ENCODE peak calls at places on chromosome 18, in four cellular contexts. V, O, G and U are unnamed samples. For H3K4me1, the result is how much of the 10 kb centered on the place peaks cover.

GRCh38 chr18:37343542-37343851 is 222.1 kb downstream of the CELF4 start:
- DNase-seq in G (no peak), O (no peak), V (no peak), U (no peak)

GRCh38 chr18:74389991-74390390 is 67.1 kb downstream of the DIPK1C start:
- DNase-seq in V (no peak), O (no peak), G (no peak), U (no peak)

GRCh38 chr18:3046216-3046808 is 33.4 kb upstream of the LPIN2 start:
- DNase-seq in G (no peak), V (no peak), O (no peak), U (no peak)

GRCh38 chr18:50819027-50819726 is 639 bp downstream of the MRO start:
- DNase-seq in O (peak), V (peak), G (no peak), U (peak)

GRCh38 chr18:22545091-22545795 is 127.5 kb upstream of the CTAGE1 start:
- DNase-seq in O (no peak), G (no peak), V (no peak), U (no peak)

GRCh38 chr18:79609021-79609461 is 70.6 kb upstream of the CTDP1 start:
- DNase-seq in V (no peak), G (no peak), O (no peak), U (no peak)

GRCh38 chr18:449374-449773 is 51.1 kb downstream of the COLEC12 start:
- DNase-seq in O (no peak), V (no peak), G (no peak), U (peak)

GRCh38 chr18:37956902-37957301 is 391.3 kb upstream of the CELF4 start:
- DNase-seq in V (no peak), O (no peak), G (no peak), U (no peak)

GRCh38 chr18:48979944-48980890 is 29.5 kb upstream of the SMAD7 start:
- DNase-seq in G (no peak), V (no peak), O (no peak), U (no peak)

GRCh38 chr18:26711806-26712205 is 153.7 kb downstream of the AQP4 start:
- DNase-seq in V (no peak), G (no peak), O (no peak), U (no peak)

GRCh38 chr18:33870059-33870458 is 292.0 kb downstream of the ASXL3 start:
- DNase-seq in O (no peak), V (no peak), G (no peak), U (no peak)

GRCh38 chr18:26628017-26628416 is 79.7 kb upstream of the KCTD1 start:
- DNase-seq in G (no peak), V (no peak), O (no peak), U (no peak)

GRCh38 chr18:53553030-53553429 is 671.4 kb downstream of the MBD2 start:
- DNase-seq in V (no peak), O (no peak), G (no peak), U (no peak)
- H3K4me1 ChIP-seq in V (under half), O (under half), G (under half), U (under half)

DNA sequence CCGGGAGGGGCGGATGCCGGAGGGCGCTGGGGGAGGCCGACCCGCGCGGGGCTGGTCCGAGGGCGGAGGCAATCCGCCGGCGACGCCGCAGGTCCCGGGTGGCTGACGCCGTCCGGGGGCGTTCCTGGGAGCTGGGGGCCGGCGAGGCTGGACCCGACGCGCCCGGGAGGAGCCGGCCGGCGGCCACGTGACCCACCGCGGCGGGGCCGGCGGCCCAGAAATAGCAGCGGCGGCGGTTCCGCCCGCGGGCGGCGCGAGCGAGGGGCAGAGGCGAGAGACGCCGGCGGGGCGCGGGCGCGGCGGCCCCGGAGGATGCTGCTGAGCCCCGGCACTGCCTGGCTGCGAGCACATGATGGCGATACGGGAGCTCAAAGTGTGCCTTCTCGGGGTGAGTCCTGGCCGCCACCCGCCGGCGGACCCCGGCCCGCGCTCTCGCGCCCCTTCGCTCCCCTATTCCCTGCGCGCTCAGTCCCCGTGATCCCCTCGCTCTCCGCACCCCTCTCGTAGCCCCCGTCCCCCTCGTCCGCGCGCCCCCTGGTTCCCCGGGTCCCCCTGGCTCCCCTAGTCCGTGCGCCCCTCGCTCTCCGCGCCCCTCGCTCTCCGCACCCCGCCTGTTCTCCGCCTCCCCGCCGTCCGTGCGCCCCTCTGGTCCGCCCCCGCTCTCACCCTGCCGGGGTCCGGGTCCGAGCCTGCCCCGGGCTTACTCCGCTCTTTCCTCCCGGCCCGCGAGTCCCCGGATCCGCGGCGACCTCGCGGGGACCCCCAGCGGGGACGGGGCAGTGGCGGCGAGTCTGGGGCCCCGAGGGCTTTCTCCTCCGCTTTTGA is at the start of gene RAB31:
- DNase-seq in O (peak), V (peak), G (no peak), U (peak)
- H3K4me1 ChIP-seq in O (half or more), V (under half), G (under half), U (under half)

GRCh38 chr18:63158012-63158631 is 161.4 kb downstream of the BCL2 start:
- DNase-seq in O (no peak), V (no peak), G (no peak), U (no peak)
- H3K4me1 ChIP-seq in O (under half), V (half or more), G (half or more), U (under half)

GRCh38 chr18:9855686-9856085 is 30.1 kb upstream of the TXNDC2 start:
- DNase-seq in G (no peak), V (no peak), O (no peak), U (no peak)
- H3K4me1 ChIP-seq in G (under half), V (under half), O (under half), U (under half)

DNA sequence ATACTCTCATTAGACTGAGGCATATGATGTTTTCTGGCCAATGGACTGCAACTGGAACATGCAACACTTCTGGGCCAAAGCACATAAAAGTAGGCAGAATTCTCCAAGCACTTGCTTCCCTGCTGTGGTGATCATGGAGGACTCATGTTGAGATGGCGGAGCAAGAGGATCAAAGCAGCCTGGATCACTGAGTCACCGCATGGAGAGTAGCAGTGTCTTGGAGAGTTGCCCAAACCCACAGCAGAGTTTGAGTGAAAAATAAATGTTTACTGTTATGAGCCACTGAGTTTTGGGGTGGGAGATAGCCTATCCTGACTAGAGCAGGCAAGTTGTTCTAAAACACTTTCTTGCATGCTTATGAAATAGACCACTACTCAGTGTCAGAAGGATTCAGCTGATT is 359.5 kb downstream of the ZNF521 start:
- DNase-seq in V (no peak), G (no peak), O (no peak), U (no peak)
- H3K4me1 ChIP-seq in V (under half), G (under half), O (under half), U (under half)